ENCODE peak calls at places on chromosomes 3 and 15, in four cellular contexts. L, J, V and D are unnamed samples.

GRCh38 chr3:149003653-149004305 is 12.4 kb downstream of the GYG1 start:
- DNase-seq in L (no peak), J (no peak), V (no peak), D (peak)

GRCh38 chr15:70569139-70569717 is 194.1 kb downstream of the UACA start:
- DNase-seq in L (peak), J (peak), V (no peak), D (peak)

GRCh38 chr15:25188551-25189101 is 233.8 kb downstream of the SNRPN start:
- DNase-seq in L (no peak), J (no peak), V (no peak), D (no peak)

GRCh38 chr15:89127054-89127702 is 38.9 kb downstream of the ABHD2 start:
- DNase-seq in L (no peak), J (peak), V (no peak), D (no peak)

GRCh38 chr15:90035095-90035834 is 34.1 kb downstream of the ZNF710 start:
- DNase-seq in L (no peak), J (peak), V (no peak), D (peak)

GRCh38 chr15:31227235-31227634 is 99.4 kb upstream of the KLF13 start:
- DNase-seq in L (no peak), J (no peak), V (no peak), D (no peak)

GRCh38 chr3:17094551-17094950 is 209.8 kb downstream of the PLCL2 start:
- DNase-seq in L (peak), J (no peak), V (no peak), D (peak)

GRCh38 chr15:89792106-89792805 is 16.1 kb downstream of the MESP2 start:
- DNase-seq in L (no peak), J (no peak), V (no peak), D (no peak)

GRCh38 chr3:172107403-172107802 is 68.0 kb downstream of the FNDC3B start:
- DNase-seq in L (no peak), J (no peak), V (no peak), D (no peak)

GRCh38 chr3:71707600-71707999 is 17.6 kb downstream of the EIF4E3 start:
- DNase-seq in L (no peak), J (peak), V (no peak), D (no peak)

GRCh38 chr3:14771593-14772497 is 46.9 kb upstream of the FGD5 start:
- DNase-seq in L (no peak), J (no peak), V (no peak), D (no peak)

GRCh38 chr3:134597390-134597975 is 53.3 kb downstream of the KY start:
- DNase-seq in L (no peak), J (no peak), V (no peak), D (peak)

GRCh38 chr3:183031826-183032225 is 51.5 kb upstream of the DCUN1D1 start:
- DNase-seq in L (no peak), J (no peak), V (no peak), D (no peak)

GRCh38 chr15:66911131-66911700 is 154.2 kb upstream of the SMAD3 start:
- DNase-seq in L (peak), J (no peak), V (no peak), D (no peak)
- H2BK120ac ChIP-seq in L (no peak), J (no peak), V (no peak), D (no peak)

DNA sequence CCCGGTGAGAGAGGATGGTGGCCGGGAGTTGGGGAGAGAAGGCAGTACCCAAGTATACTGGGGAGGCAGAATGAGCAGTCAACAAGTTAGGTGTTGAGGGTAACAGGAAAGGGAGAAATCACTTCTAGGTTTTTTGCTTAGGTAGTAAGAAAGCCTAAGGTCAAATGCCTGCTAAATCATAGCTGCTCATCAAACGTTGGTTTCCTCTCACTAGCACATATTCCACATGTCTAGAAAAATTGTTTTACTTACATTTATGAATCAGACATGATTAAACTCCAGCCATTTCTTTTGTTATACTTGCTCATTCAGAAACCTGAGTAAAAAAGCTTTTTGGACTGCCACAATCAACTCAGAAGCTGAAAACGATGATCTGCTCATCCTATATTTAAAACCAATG is 40.3 kb downstream of the SLC9A9 start:
- DNase-seq in L (no peak), J (no peak), V (no peak), D (no peak)
- H3K56ac ChIP-seq in L (no peak), J (no peak), V (no peak), D (peak)

GRCh38 chr15:65335278-65336055 is 31.0 kb downstream of the RNU5B-1 start:
- DNase-seq in L (no peak), J (no peak), V (no peak), D (no peak)

GRCh38 chr15:65338366-65338765 is 33.9 kb downstream of the RNU5B-1 start:
- DNase-seq in L (no peak), J (no peak), V (no peak), D (no peak)

GRCh38 chr15:65336369-65336766 is 31.9 kb downstream of the RNU5B-1 start:
- DNase-seq in L (no peak), J (no peak), V (no peak), D (peak)

GRCh38 chr15:65337436-65338070 is 33.1 kb downstream of the RNU5B-1 start:
- DNase-seq in L (no peak), J (no peak), V (no peak), D (no peak)

GRCh38 chr15:65336767-65337435 is 32.4 kb downstream of the RNU5B-1 start:
- DNase-seq in L (no peak), J (no peak), V (no peak), D (no peak)
- H2BK120ac ChIP-seq in L (no peak), J (no peak), V (no peak), D (no peak)

GRCh38 chr3:117786339-117786738 is 1076.8 kb downstream of the TUSC7 start:
- DNase-seq in L (no peak), J (peak), V (no peak), D (no peak)

GRCh38 chr3:117790256-117790987 is 1080.8 kb downstream of the TUSC7 start:
- DNase-seq in L (no peak), J (peak), V (no peak), D (peak)

GRCh38 chr3:117788499-117788898 is 1078.9 kb downstream of the TUSC7 start:
- DNase-seq in L (peak), J (no peak), V (peak), D (no peak)

GRCh38 chr3:117793684-117794304 is 1084.2 kb downstream of the TUSC7 start:
- DNase-seq in L (no peak), J (peak), V (no peak), D (peak)

DNA sequence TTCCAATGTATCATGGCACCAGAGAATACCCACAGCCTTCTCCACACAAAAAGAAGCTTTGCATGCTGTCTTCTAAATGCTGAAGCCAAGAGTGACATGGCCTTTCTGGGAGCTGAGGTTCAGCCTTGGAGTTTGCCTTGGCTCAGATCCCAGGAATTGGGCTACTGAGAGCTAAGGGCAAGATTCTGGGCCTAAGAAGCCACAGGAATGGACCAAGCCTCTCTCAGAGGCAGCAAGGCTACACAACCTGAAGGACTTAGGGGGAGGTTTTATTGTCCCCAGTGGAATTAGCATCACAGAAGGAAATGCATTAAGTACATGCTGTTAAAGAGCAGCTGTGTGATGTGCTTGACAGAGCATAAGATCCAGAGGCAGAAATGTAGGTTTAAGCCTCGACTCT is 1078.5 kb downstream of the TUSC7 start:
- DNase-seq in L (no peak), J (peak), V (no peak), D (peak)
- H3K56ac ChIP-seq in L (no peak), J (no peak), V (no peak), D (no peak)